ENCODE peak calls at places on chromosomes 1 and 21, in seven cellular contexts. One of them, this sample, is unnamed.

GRCh38 chr1:236800623-236801022 is 5.5 kb downstream of the MTR start:
- DNase-seq in adrenal gland: no peak
- DNase-seq in pancreas: no peak
- DNase-seq in IMR-90: no peak
- DNase-seq in kidney tubule cell: no peak
- DNase-seq in naive thymus-derived CD4-positive, alpha-beta T cell: no peak
- DNase-seq in AML-193: no peak
- DNase-seq in this sample: no peak

GRCh38 chr21:32119389-32119788 is 159.5 kb downstream of the MIS18A start:
- DNase-seq in adrenal gland: no peak
- DNase-seq in pancreas: no peak
- DNase-seq in IMR-90: no peak
- DNase-seq in kidney tubule cell: no peak
- DNase-seq in naive thymus-derived CD4-positive, alpha-beta T cell: no peak
- DNase-seq in AML-193: no peak
- DNase-seq in this sample: no peak

GRCh38 chr1:224348137-224348536 is 8.5 kb upstream of the CNIH4 start:
- DNase-seq in adrenal gland: no peak
- DNase-seq in pancreas: no peak
- DNase-seq in IMR-90: no peak
- DNase-seq in kidney tubule cell: no peak
- DNase-seq in naive thymus-derived CD4-positive, alpha-beta T cell: peak; percentile 37
- DNase-seq in AML-193: no peak
- DNase-seq in this sample: no peak

GRCh38 chr1:85801520-85801919 is 93.3 kb upstream of the ZNHIT6 start:
- DNase-seq in adrenal gland: no peak
- DNase-seq in pancreas: no peak
- DNase-seq in IMR-90: peak; percentile 62
- DNase-seq in kidney tubule cell: peak; percentile 62
- DNase-seq in naive thymus-derived CD4-positive, alpha-beta T cell: no peak
- DNase-seq in AML-193: no peak
- DNase-seq in this sample: no peak

GRCh38 chr1:15730936-15731335 is 5.1 kb upstream of the SLC25A34 start:
- DNase-seq in adrenal gland: no peak
- DNase-seq in pancreas: no peak
- DNase-seq in IMR-90: no peak
- DNase-seq in kidney tubule cell: no peak
- DNase-seq in naive thymus-derived CD4-positive, alpha-beta T cell: no peak
- DNase-seq in AML-193: no peak
- DNase-seq in this sample: no peak

GRCh38 chr1:4305526-4306301 is 348.7 kb upstream of the AJAP1 start:
- DNase-seq in adrenal gland: no peak
- DNase-seq in pancreas: no peak
- DNase-seq in IMR-90: no peak
- DNase-seq in kidney tubule cell: no peak
- DNase-seq in naive thymus-derived CD4-positive, alpha-beta T cell: no peak
- DNase-seq in AML-193: no peak
- DNase-seq in this sample: no peak

GRCh38 chr1:156368889-156369684 is at the start of gene RHBG:
- DNase-seq in adrenal gland: peak; percentile 67
- DNase-seq in pancreas: peak; percentile 80
- DNase-seq in IMR-90: peak; percentile 2
- DNase-seq in kidney tubule cell: peak; percentile 50
- DNase-seq in naive thymus-derived CD4-positive, alpha-beta T cell: peak; percentile 14
- DNase-seq in AML-193: no peak
- DNase-seq in this sample: no peak

GRCh38 chr21:36773111-36773510 is 74.2 kb downstream of the SIM2 start:
- DNase-seq in adrenal gland: peak; percentile 94
- DNase-seq in pancreas: peak; percentile 93
- DNase-seq in IMR-90: peak; percentile 89
- DNase-seq in kidney tubule cell: peak; percentile 78
- DNase-seq in naive thymus-derived CD4-positive, alpha-beta T cell: no peak
- DNase-seq in AML-193: no peak
- DNase-seq in this sample: peak; percentile 65

GRCh38 chr1:227401562-227402342 is 83.5 kb upstream of the CDC42BPA start:
- DNase-seq in adrenal gland: no peak
- DNase-seq in pancreas: no peak
- DNase-seq in IMR-90: no peak
- DNase-seq in kidney tubule cell: no peak
- DNase-seq in naive thymus-derived CD4-positive, alpha-beta T cell: no peak
- DNase-seq in AML-193: no peak
- DNase-seq in this sample: no peak

GRCh38 chr1:180028864-180029263 is 74.3 kb downstream of the CEP350 start:
- DNase-seq in adrenal gland: no peak
- DNase-seq in pancreas: no peak
- DNase-seq in IMR-90: no peak
- DNase-seq in kidney tubule cell: no peak
- DNase-seq in naive thymus-derived CD4-positive, alpha-beta T cell: no peak
- DNase-seq in AML-193: no peak
- DNase-seq in this sample: no peak

GRCh38 chr1:214570442-214570841 is 19.0 kb upstream of the PTPN14 start:
- DNase-seq in adrenal gland: no peak
- DNase-seq in pancreas: no peak
- DNase-seq in IMR-90: peak; percentile 90
- DNase-seq in kidney tubule cell: peak; percentile 86
- DNase-seq in naive thymus-derived CD4-positive, alpha-beta T cell: no peak
- DNase-seq in AML-193: no peak
- DNase-seq in this sample: no peak

GRCh38 chr1:222821239-222821638 is 6.4 kb downstream of the DISP1 start:
- DNase-seq in adrenal gland: no peak
- DNase-seq in pancreas: no peak
- DNase-seq in IMR-90: peak; percentile 15
- DNase-seq in kidney tubule cell: no peak
- DNase-seq in naive thymus-derived CD4-positive, alpha-beta T cell: no peak
- DNase-seq in AML-193: no peak
- DNase-seq in this sample: no peak

GRCh38 chr1:230681599-230681998 is 32.3 kb downstream of the AGT start:
- DNase-seq in adrenal gland: peak; percentile 86
- DNase-seq in pancreas: peak; percentile 45
- DNase-seq in IMR-90: peak; percentile 85
- DNase-seq in kidney tubule cell: peak; percentile 95
- DNase-seq in naive thymus-derived CD4-positive, alpha-beta T cell: no peak
- DNase-seq in AML-193: peak; percentile 10
- DNase-seq in this sample: peak; percentile 69

GRCh38 chr1:242055921-242056320 is 57.0 kb upstream of the MAP1LC3C start:
- DNase-seq in adrenal gland: no peak
- DNase-seq in pancreas: no peak
- DNase-seq in IMR-90: no peak
- DNase-seq in kidney tubule cell: peak; percentile 30
- DNase-seq in naive thymus-derived CD4-positive, alpha-beta T cell: no peak
- DNase-seq in AML-193: no peak
- DNase-seq in this sample: no peak

GRCh38 chr1:42312576-42313212 is 22.3 kb downstream of the FOXJ3 start:
- DNase-seq in adrenal gland: no peak
- DNase-seq in pancreas: no peak
- DNase-seq in IMR-90: no peak
- DNase-seq in kidney tubule cell: no peak
- DNase-seq in naive thymus-derived CD4-positive, alpha-beta T cell: no peak
- DNase-seq in AML-193: no peak
- DNase-seq in this sample: no peak

GRCh38 chr1:93499533-93499932 is 51.6 kb downstream of the FNBP1L start:
- DNase-seq in adrenal gland: no peak
- DNase-seq in pancreas: no peak
- DNase-seq in IMR-90: no peak
- DNase-seq in kidney tubule cell: no peak
- DNase-seq in naive thymus-derived CD4-positive, alpha-beta T cell: no peak
- DNase-seq in AML-193: no peak
- DNase-seq in this sample: no peak

GRCh38 chr1:116097600-116097999 is 13.6 kb upstream of the MAB21L3 start:
- DNase-seq in adrenal gland: no peak
- DNase-seq in pancreas: no peak
- DNase-seq in IMR-90: no peak
- DNase-seq in kidney tubule cell: no peak
- DNase-seq in naive thymus-derived CD4-positive, alpha-beta T cell: no peak
- DNase-seq in AML-193: no peak
- DNase-seq in this sample: no peak

GRCh38 chr1:39683591-39684312 is 7.5 kb downstream of the HPCAL4 start:
- DNase-seq in adrenal gland: no peak
- DNase-seq in pancreas: no peak
- DNase-seq in IMR-90: no peak
- DNase-seq in kidney tubule cell: no peak
- DNase-seq in naive thymus-derived CD4-positive, alpha-beta T cell: peak; percentile 66
- DNase-seq in AML-193: no peak
- DNase-seq in this sample: no peak

GRCh38 chr1:64111787-64112186 is 91.6 kb upstream of the UBE2U start:
- DNase-seq in adrenal gland: no peak
- DNase-seq in pancreas: no peak
- DNase-seq in IMR-90: no peak
- DNase-seq in kidney tubule cell: peak; percentile 78
- DNase-seq in naive thymus-derived CD4-positive, alpha-beta T cell: no peak
- DNase-seq in AML-193: no peak
- DNase-seq in this sample: no peak

GRCh38 chr1:242872521-242872920 is 348.0 kb upstream of the PLD5 start:
- DNase-seq in adrenal gland: no peak
- DNase-seq in pancreas: no peak
- DNase-seq in IMR-90: no peak
- DNase-seq in kidney tubule cell: no peak
- DNase-seq in naive thymus-derived CD4-positive, alpha-beta T cell: no peak
- DNase-seq in AML-193: no peak
- DNase-seq in this sample: no peak

GRCh38 chr1:170807432-170807831 is 127.9 kb upstream of the MROH9 start:
- DNase-seq in adrenal gland: no peak
- DNase-seq in pancreas: no peak
- DNase-seq in IMR-90: peak; percentile 84
- DNase-seq in kidney tubule cell: peak; percentile 63
- DNase-seq in naive thymus-derived CD4-positive, alpha-beta T cell: no peak
- DNase-seq in AML-193: no peak
- DNase-seq in this sample: peak; percentile 28